ENCODE peak calls at places on chromosomes 4 and X, in ten cellular contexts. C is activated T-cell treated with anti-CD3 and anti-CD28 coated beads, Interleukin-2, amount 50 U/mL, for 4 hours; P is endothelial cell; Z is GF-D8; L is retina; G is T-helper 2 cell; B is fibroblast of the conjunctiva; H is CD4-positive, alpha-beta memory T cell; Y is posterior cingulate gyrus; M is left lung. S is an unnamed sample.

GRCh38 chr4:122702939-122703338 is 29.6 kb upstream of the BBS12 start:
- DNase-seq in C (no peak), P (no peak), Z (no peak), L (no peak), G (no peak), B (no peak), H (no peak), Y (no peak), M (no peak), S (no peak)

GRCh38 chr4:154577324-154577723 is 13.2 kb downstream of the FGA start:
- DNase-seq in C (no peak), P (no peak), Z (no peak), L (no peak), G (no peak), B (no peak), H (no peak), Y (no peak), M (no peak), S (no peak)

GRCh38 chrX:132333351-132333750 is 114.1 kb upstream of the RAP2C start:
- DNase-seq in C (no peak), P (no peak), Z (no peak), L (no peak), G (no peak), B (no peak), H (no peak), Y (no peak), M (no peak), S (no peak)

GRCh38 chrX:56764153-56764974 is 35.3 kb downstream of the NBDY start:
- DNase-seq in C (peak; percentile 78), P (peak; percentile 52), Z (no peak), L (peak; percentile 95), G (peak; percentile 81), B (peak; percentile 88), H (peak; percentile 93), Y (peak; percentile 96), M (peak; percentile 72), S (peak; percentile 64)

GRCh38 chrX:47169273-47169672 is 24.3 kb downstream of the RBM10 start:
- DNase-seq in C (no peak), P (no peak), Z (no peak), L (no peak), G (no peak), B (no peak), H (no peak), Y (peak; percentile 77), M (no peak), S (no peak)

GRCh38 chrX:121308276-121308805 is 260.9 kb downstream of the GLUD2 start:
- DNase-seq in C (peak; percentile 20), P (peak; percentile 6), Z (no peak), L (no peak), G (no peak), B (peak; percentile 75), H (peak; percentile 5), Y (peak; percentile 84), M (peak; percentile 29), S (peak; percentile 18)

GRCh38 chr4:56050584-56050983 is 101.8 kb downstream of the CEP135 start:
- DNase-seq in C (no peak), P (no peak), Z (no peak), L (peak; percentile 44), G (no peak), B (no peak), H (no peak), Y (no peak), M (no peak), S (no peak)

GRCh38 chrX:22021721-22022120 is 10.4 kb upstream of the PHEX start:
- DNase-seq in C (no peak), P (no peak), Z (no peak), L (no peak), G (no peak), B (no peak), H (no peak), Y (no peak), M (no peak), S (no peak)

GRCh38 chr4:157996061-157996460 is 176.8 kb downstream of the GASK1B start:
- DNase-seq in C (no peak), P (no peak), Z (no peak), L (no peak), G (no peak), B (no peak), H (no peak), Y (no peak), M (no peak), S (no peak)

GRCh38 chr4:183563874-183564273 is 59.0 kb downstream of the ING2 start:
- DNase-seq in C (no peak), P (no peak), Z (no peak), L (no peak), G (no peak), B (no peak), H (no peak), Y (no peak), M (peak; percentile 40), S (peak; percentile 25)

GRCh38 chr4:152983774-152984411 is 47.8 kb downstream of the FHDC1 start:
- DNase-seq in C (no peak), P (no peak), Z (no peak), L (no peak), G (no peak), B (no peak), H (no peak), Y (peak; percentile 73), M (no peak), S (peak; percentile 66)

GRCh38 chrX:6004529-6004928 is 224.1 kb downstream of the NLGN4X start:
- DNase-seq in C (no peak), P (no peak), Z (no peak), L (no peak), G (no peak), B (no peak), H (no peak), Y (no peak), M (no peak), S (no peak)

GRCh38 chrX:131830400-131831184 is 192.5 kb upstream of the STK26 start:
- DNase-seq in C (peak; percentile 40), P (peak; percentile 76), Z (peak; percentile 78), L (peak; percentile 91), G (peak; percentile 44), B (peak; percentile 67), H (peak; percentile 65), Y (peak; percentile 94), M (peak; percentile 64), S (peak; percentile 42)

GRCh38 chr4:184148871-184149637 is 68.6 kb downstream of the ENPP6 start:
- DNase-seq in C (no peak), P (no peak), Z (no peak), L (no peak), G (no peak), B (no peak), H (no peak), Y (no peak), M (no peak), S (no peak)